ENCODE peak calls at places on chromosome 13, in seven cellular contexts. One of them, this sample, is unnamed.

GRCh38 chr13:86877449-86877848 is 793.7 kb upstream of the SLITRK5 start:
- DNase-seq in caudate nucleus: no peak
- DNase-seq in HepG2: no peak
- DNase-seq in heart right ventricle: no peak
- DNase-seq in stimulated activated effector memory CD8-positive, alpha-beta T cell treated with anti-CD3 and anti-CD28 coated beads, Interleukin-12 subunit alpha, Interleukin-12 subunit beta, amount 100 ng/mL, for 72 hours: no peak
- DNase-seq in neural crest cell: no peak
- DNase-seq in HS-5: no peak
- DNase-seq in this sample: no peak

GRCh38 chr13:97316390-97316789 is 94.3 kb downstream of the MBNL2 start:
- DNase-seq in caudate nucleus: no peak
- DNase-seq in HepG2: no peak
- DNase-seq in heart right ventricle: peak
- DNase-seq in stimulated activated effector memory CD8-positive, alpha-beta T cell treated with anti-CD3 and anti-CD28 coated beads, Interleukin-12 subunit alpha, Interleukin-12 subunit beta, amount 100 ng/mL, for 72 hours: no peak
- DNase-seq in neural crest cell: no peak
- DNase-seq in HS-5: no peak
- DNase-seq in this sample: no peak

GRCh38 chr13:54787754-54788153 is 1759.1 kb downstream of the OLFM4 start:
- DNase-seq in caudate nucleus: no peak
- DNase-seq in HepG2: no peak
- DNase-seq in heart right ventricle: no peak
- DNase-seq in stimulated activated effector memory CD8-positive, alpha-beta T cell treated with anti-CD3 and anti-CD28 coated beads, Interleukin-12 subunit alpha, Interleukin-12 subunit beta, amount 100 ng/mL, for 72 hours: no peak
- DNase-seq in neural crest cell: no peak
- DNase-seq in HS-5: no peak
- DNase-seq in this sample: no peak

GRCh38 chr13:78603240-78603947 is at the start of gene POU4F1:
- DNase-seq in caudate nucleus: no peak
- DNase-seq in HepG2: peak
- DNase-seq in heart right ventricle: peak
- DNase-seq in stimulated activated effector memory CD8-positive, alpha-beta T cell treated with anti-CD3 and anti-CD28 coated beads, Interleukin-12 subunit alpha, Interleukin-12 subunit beta, amount 100 ng/mL, for 72 hours: peak
- DNase-seq in neural crest cell: no peak
- DNase-seq in HS-5: no peak
- DNase-seq in this sample: no peak

GRCh38 chr13:47117268-47117667 is 220.4 kb upstream of the HTR2A start:
- DNase-seq in caudate nucleus: no peak
- DNase-seq in HepG2: no peak
- DNase-seq in heart right ventricle: no peak
- DNase-seq in stimulated activated effector memory CD8-positive, alpha-beta T cell treated with anti-CD3 and anti-CD28 coated beads, Interleukin-12 subunit alpha, Interleukin-12 subunit beta, amount 100 ng/mL, for 72 hours: no peak
- DNase-seq in neural crest cell: no peak
- DNase-seq in HS-5: peak
- DNase-seq in this sample: no peak

GRCh38 chr13:35700661-35701060 is 224.2 kb upstream of the MAB21L1 start:
- DNase-seq in caudate nucleus: no peak
- DNase-seq in HepG2: no peak
- DNase-seq in heart right ventricle: no peak
- DNase-seq in stimulated activated effector memory CD8-positive, alpha-beta T cell treated with anti-CD3 and anti-CD28 coated beads, Interleukin-12 subunit alpha, Interleukin-12 subunit beta, amount 100 ng/mL, for 72 hours: no peak
- DNase-seq in neural crest cell: no peak
- DNase-seq in HS-5: no peak
- DNase-seq in this sample: no peak

GRCh38 chr13:35283856-35284255 is 192.6 kb downstream of the MAB21L1 start:
- DNase-seq in caudate nucleus: no peak
- DNase-seq in HepG2: peak
- DNase-seq in heart right ventricle: no peak
- DNase-seq in stimulated activated effector memory CD8-positive, alpha-beta T cell treated with anti-CD3 and anti-CD28 coated beads, Interleukin-12 subunit alpha, Interleukin-12 subunit beta, amount 100 ng/mL, for 72 hours: no peak
- DNase-seq in neural crest cell: no peak
- DNase-seq in HS-5: no peak
- DNase-seq in this sample: no peak

GRCh38 chr13:52428295-52428694 is 22.1 kb downstream of the VPS36 start:
- DNase-seq in caudate nucleus: no peak
- DNase-seq in HepG2: peak
- DNase-seq in heart right ventricle: no peak
- DNase-seq in stimulated activated effector memory CD8-positive, alpha-beta T cell treated with anti-CD3 and anti-CD28 coated beads, Interleukin-12 subunit alpha, Interleukin-12 subunit beta, amount 100 ng/mL, for 72 hours: no peak
- DNase-seq in neural crest cell: no peak
- DNase-seq in HS-5: no peak
- DNase-seq in this sample: peak

GRCh38 chr13:46094478-46094877 is 10.4 kb downstream of the CPB2 start:
- DNase-seq in caudate nucleus: no peak
- DNase-seq in HepG2: no peak
- DNase-seq in heart right ventricle: no peak
- DNase-seq in stimulated activated effector memory CD8-positive, alpha-beta T cell treated with anti-CD3 and anti-CD28 coated beads, Interleukin-12 subunit alpha, Interleukin-12 subunit beta, amount 100 ng/mL, for 72 hours: no peak
- DNase-seq in neural crest cell: no peak
- DNase-seq in HS-5: no peak
- DNase-seq in this sample: no peak